ENCODE peak calls at places on chromosomes 16 and 17, in nine cellular contexts. X is body of pancreas, G is bronchial epithelial cell, A is A549, J is astrocyte of the cerebellum, O is GM12864, V is uterus, K is AG04450, Y is spleen. H is an unnamed sample.

GRCh38 chr17:81512984-81513668 is 527 bp upstream of the ACTG1 start:
- DNase-seq in X (peak), G (peak), A (peak), J (no peak), O (no peak), V (peak), K (no peak), Y (peak), H (peak)

GRCh38 chr16:67661864-67662652 is 1.3 kb downstream of the PARD6A start:
- DNase-seq in X (no peak), G (no peak), A (no peak), J (no peak), O (no peak), V (no peak), K (no peak), Y (peak), H (no peak)

GRCh38 chr16:85798901-85799496 is 345 bp downstream of the EMC8 start:
- DNase-seq in X (peak), G (peak), A (peak), J (no peak), O (no peak), V (no peak), K (no peak), Y (peak), H (no peak)

GRCh38 chr17:40168262-40168832 is 8.9 kb upstream of the RAPGEFL1 start:
- DNase-seq in X (peak), G (peak), A (peak), J (peak), O (peak), V (peak), K (peak), Y (no peak), H (peak)

GRCh38 chr16:51430716-51431369 is 279.8 kb upstream of the SALL1 start:
- DNase-seq in X (no peak), G (no peak), A (no peak), J (no peak), O (no peak), V (no peak), K (no peak), Y (no peak), H (peak)

GRCh38 chr17:73953206-73954033 is 250.1 kb upstream of the RPL38 start:
- DNase-seq in X (no peak), G (no peak), A (no peak), J (no peak), O (no peak), V (no peak), K (no peak), Y (no peak), H (no peak)

GRCh38 chr16:57530531-57531252 is 5.7 kb downstream of the CCDC102A start:
- DNase-seq in X (no peak), G (no peak), A (no peak), J (no peak), O (no peak), V (peak), K (no peak), Y (peak), H (no peak)

GRCh38 chr16:71709231-71709781 is 15.2 kb downstream of the PHLPP2 start:
- DNase-seq in X (no peak), G (peak), A (no peak), J (no peak), O (no peak), V (no peak), K (no peak), Y (no peak), H (peak)

GRCh38 chr17:34230342-34230741 is 24.7 kb upstream of the CCL2 start:
- DNase-seq in X (no peak), G (no peak), A (no peak), J (no peak), O (no peak), V (no peak), K (no peak), Y (no peak), H (no peak)

GRCh38 chr17:27741361-27741861 is 58.9 kb downstream of the NOS2 start:
- DNase-seq in X (no peak), G (peak), A (no peak), J (no peak), O (no peak), V (no peak), K (no peak), Y (no peak), H (peak)

GRCh38 chr16:54929090-54930033 is 1.3 kb upstream of the IRX5 start:
- DNase-seq in X (peak), G (peak), A (peak), J (peak), O (peak), V (peak), K (peak), Y (peak), H (peak)

GRCh38 chr16:89971495-89972243 is 23.1 kb downstream of the DEF8 start:
- DNase-seq in X (no peak), G (no peak), A (no peak), J (no peak), O (no peak), V (peak), K (no peak), Y (peak), H (no peak)

GRCh38 chr16:54136276-54136625 is 150.3 kb downstream of the IRX3 start:
- DNase-seq in X (no peak), G (peak), A (no peak), J (no peak), O (no peak), V (no peak), K (no peak), Y (no peak), H (peak)

GRCh38 chr17:72600934-72601333 is 480.1 kb downstream of the SOX9 start:
- DNase-seq in X (no peak), G (no peak), A (no peak), J (no peak), O (no peak), V (no peak), K (no peak), Y (no peak), H (no peak)

GRCh38 chr16:4169415-4169814 is 53.2 kb upstream of the ADCY9 start:
- DNase-seq in X (no peak), G (no peak), A (no peak), J (no peak), O (no peak), V (no peak), K (no peak), Y (no peak), H (no peak)

GRCh38 chr17:80025140-80025539 is 10.5 kb downstream of the TBC1D16 start:
- DNase-seq in X (no peak), G (peak), A (no peak), J (no peak), O (no peak), V (no peak), K (no peak), Y (no peak), H (no peak)
- TF ChIP-seq CTCF in X (no peak), G (no peak), A (no peak), J (no peak), O (no peak), V (no peak), K (no peak), Y (no peak), H (no peak)

DNA sequence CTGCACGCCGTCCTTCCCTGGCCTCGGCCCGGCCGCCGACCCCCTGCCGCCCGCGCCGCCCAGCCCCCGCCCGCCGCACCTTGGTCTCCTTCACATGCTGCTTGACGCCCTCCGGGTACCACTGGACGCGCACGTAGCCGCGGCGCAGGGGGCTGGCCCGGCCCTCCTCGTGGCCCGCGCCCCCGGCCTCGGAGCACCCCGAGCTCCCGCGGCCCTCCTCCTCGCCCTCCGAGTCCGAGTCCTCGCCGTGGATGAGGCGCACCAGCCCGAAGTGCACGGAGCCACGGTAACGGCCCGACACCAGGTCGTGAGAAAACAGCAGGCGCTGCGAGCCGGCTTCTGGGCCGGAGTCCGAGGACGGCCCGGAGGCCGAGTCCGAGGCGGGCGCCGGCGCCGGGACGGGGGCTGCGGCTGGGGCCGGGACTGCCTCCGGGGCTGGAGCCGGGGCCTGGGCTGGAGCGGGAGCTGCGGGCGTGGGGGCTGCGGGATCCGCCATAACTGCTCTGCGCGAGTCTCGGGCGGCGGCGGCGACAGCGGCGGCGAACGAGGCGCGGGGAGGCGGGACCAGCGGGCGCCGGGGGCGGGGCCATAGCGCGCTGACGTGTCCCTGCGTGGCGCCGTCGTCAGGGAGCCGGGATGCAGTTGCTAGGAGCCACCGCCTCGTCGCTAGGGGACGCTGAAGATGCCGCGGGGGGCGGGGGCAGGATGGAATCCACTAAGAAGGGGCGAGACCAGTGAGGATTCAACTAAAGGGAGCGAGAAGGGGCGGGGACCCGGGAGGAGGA is at the start of gene UBE2O:
- DNase-seq in X (peak), G (peak), A (peak), J (peak), O (peak), V (peak), K (no peak), Y (peak), H (peak)
- TF ChIP-seq CTCF in X (no peak), G (peak), A (peak), J (peak), O (peak), V (peak), K (peak), Y (peak), H (no peak)

GRCh38 chr17:2394775-2395191 is 6.1 kb downstream of the MNT start:
- DNase-seq in X (no peak), G (no peak), A (no peak), J (no peak), O (no peak), V (no peak), K (no peak), Y (peak), H (no peak)

GRCh38 chr17:2396192-2396567 is 4.7 kb downstream of the MNT start:
- DNase-seq in X (no peak), G (no peak), A (no peak), J (no peak), O (no peak), V (no peak), K (no peak), Y (no peak), H (no peak)

GRCh38 chr17:2393954-2394749 is 6.7 kb downstream of the MNT start:
- DNase-seq in X (no peak), G (no peak), A (no peak), J (no peak), O (no peak), V (no peak), K (no peak), Y (peak), H (no peak)

GRCh38 chr17:2396568-2397246 is 4.2 kb downstream of the MNT start:
- DNase-seq in X (peak), G (peak), A (peak), J (peak), O (peak), V (peak), K (peak), Y (peak), H (peak)

DNA sequence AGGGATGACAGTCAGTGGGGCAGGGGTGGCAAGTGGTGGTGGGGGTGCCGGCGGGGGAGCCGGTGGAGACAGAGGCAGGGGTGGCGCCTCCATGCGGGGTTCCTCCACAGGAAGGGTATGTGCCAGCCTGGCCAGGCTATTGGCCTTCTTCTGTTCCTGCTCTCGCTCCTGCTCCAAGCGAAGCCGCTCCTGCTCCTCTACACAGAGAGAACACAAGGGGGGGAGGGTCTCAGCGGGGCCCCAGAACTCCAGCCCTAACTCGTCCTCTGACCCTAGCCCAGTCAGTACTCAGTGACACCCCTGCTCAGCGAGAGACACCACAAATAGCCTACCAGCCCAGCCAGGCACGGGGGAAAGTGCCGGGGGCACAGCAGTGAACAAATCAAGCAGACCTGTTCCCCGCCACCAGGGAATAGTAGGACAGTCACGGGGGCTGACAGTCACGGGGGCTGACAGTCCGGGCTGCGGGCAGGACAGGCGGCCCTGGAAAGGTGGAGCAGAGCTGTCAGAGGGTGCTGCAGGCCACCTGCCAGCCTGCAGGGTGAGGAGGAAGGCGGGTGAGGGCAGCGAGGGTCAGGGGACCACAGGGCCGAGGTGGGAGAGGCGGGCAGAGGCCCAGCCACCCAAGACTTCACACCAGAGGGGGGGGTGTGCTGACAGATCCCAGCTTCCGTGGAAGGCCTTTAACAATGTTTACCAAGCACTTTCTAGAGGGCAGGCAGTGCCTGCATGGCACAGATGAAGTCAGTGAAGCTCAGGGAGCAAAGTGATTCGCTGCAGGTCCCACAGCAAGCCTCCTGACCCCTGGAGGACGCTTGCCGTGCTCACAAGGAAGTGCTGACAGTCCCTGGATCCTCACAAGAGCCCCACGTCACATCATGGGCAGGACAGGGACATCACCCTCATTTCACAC is 5.3 kb downstream of the MNT start:
- DNase-seq in X (peak), G (peak), A (peak), J (no peak), O (no peak), V (no peak), K (no peak), Y (peak), H (no peak)
- TF ChIP-seq CTCF in X (no peak), G (peak), A (no peak), J (no peak), O (no peak), V (no peak), K (no peak), Y (no peak), H (no peak)

GRCh38 chr17:68740555-68741447 is 139.6 kb upstream of the FAM20A start:
- DNase-seq in X (no peak), G (no peak), A (peak), J (no peak), O (no peak), V (no peak), K (no peak), Y (no peak), H (peak)
- TF ChIP-seq CTCF in X (no peak), G (no peak), A (peak), J (no peak), O (peak), V (no peak), K (no peak), Y (no peak), H (peak)